ENCODE peak calls at places on chromosomes 1 and 21, in eight cellular contexts. F is kidney epithelial cell, U is SK-N-SH, J is fibroblast of villous mesenchyme, H is bronchial epithelial cell, Z is IMR-90, G is heart right ventricle, O is neural progenitor cell. E is an unnamed sample.

GRCh38 chr1:58443986-58444603 is 102.4 kb downstream of the OMA1 start:
- DNase-seq in F (no peak), U (no peak), J (no peak), H (no peak), Z (no peak), G (no peak), O (no peak), E (no peak)

GRCh38 chr1:150321826-150322166 is 463 bp downstream of the PRPF3 start:
- DNase-seq in F (no peak), U (peak), J (no peak), H (peak), Z (no peak), G (no peak), O (no peak), E (no peak)

GRCh38 chr1:7386226-7387052 is 384.7 kb upstream of the VAMP3 start:
- DNase-seq in F (no peak), U (no peak), J (no peak), H (no peak), Z (no peak), G (peak), O (no peak), E (no peak)

GRCh38 chr1:241603626-241604337 is 36.4 kb downstream of the CHML start:
- DNase-seq in F (no peak), U (no peak), J (peak), H (no peak), Z (peak), G (no peak), O (no peak), E (no peak)

GRCh38 chr1:6544831-6545230 is 9.5 kb downstream of the NOL9 start:
- DNase-seq in F (no peak), U (no peak), J (no peak), H (peak), Z (peak), G (no peak), O (no peak), E (no peak)

GRCh38 chr1:44661786-44662682 is 12.2 kb downstream of the TMEM53 start:
- DNase-seq in F (no peak), U (no peak), J (no peak), H (no peak), Z (no peak), G (no peak), O (no peak), E (no peak)

GRCh38 chr1:91680556-91680955 is 179.9 kb downstream of the CDC7 start:
- DNase-seq in F (no peak), U (no peak), J (no peak), H (no peak), Z (no peak), G (no peak), O (no peak), E (no peak)

GRCh38 chr21:46399686-46400085 is 59.0 kb upstream of the DIP2A start:
- DNase-seq in F (no peak), U (no peak), J (no peak), H (no peak), Z (no peak), G (no peak), O (no peak), E (peak)

GRCh38 chr1:34785875-34786470 is 5.0 kb downstream of the GJB3 start:
- DNase-seq in F (no peak), U (no peak), J (no peak), H (no peak), Z (no peak), G (no peak), O (no peak), E (no peak)

GRCh38 chr1:106225406-106225805 is 831.1 kb upstream of the PRMT6 start:
- DNase-seq in F (no peak), U (no peak), J (no peak), H (no peak), Z (no peak), G (no peak), O (no peak), E (no peak)

GRCh38 chr1:8472668-8473067 is 154.8 kb downstream of the SLC45A1 start:
- DNase-seq in F (no peak), U (no peak), J (no peak), H (no peak), Z (no peak), G (no peak), O (no peak), E (no peak)

GRCh38 chr1:6724517-6725141 is 23.0 kb upstream of the DNAJC11 start:
- DNase-seq in F (peak), U (no peak), J (peak), H (peak), Z (peak), G (no peak), O (no peak), E (no peak)

GRCh38 chr1:201320168-201320842 is 37.0 kb downstream of the PKP1 start:
- DNase-seq in F (no peak), U (peak), J (no peak), H (no peak), Z (no peak), G (no peak), O (no peak), E (no peak)

GRCh38 chr1:201295861-201296260 is 12.6 kb downstream of the PKP1 start:
- DNase-seq in F (peak), U (no peak), J (peak), H (peak), Z (peak), G (no peak), O (no peak), E (no peak)

GRCh38 chr21:26811031-26811430 is 34.2 kb downstream of the ADAMTS1 start:
- DNase-seq in F (no peak), U (no peak), J (peak), H (no peak), Z (peak), G (no peak), O (no peak), E (no peak)

GRCh38 chr1:70760170-70760569 is 287.4 kb downstream of the PTGER3 start:
- DNase-seq in F (no peak), U (no peak), J (no peak), H (no peak), Z (no peak), G (no peak), O (no peak), E (no peak)

GRCh38 chr1:176795929-176796328 is 333.0 kb downstream of the PAPPA2 start:
- DNase-seq in F (no peak), U (no peak), J (no peak), H (no peak), Z (no peak), G (no peak), O (no peak), E (peak)

GRCh38 chr1:117682372-117682771 is 76.5 kb downstream of the TENT5C start:
- DNase-seq in F (no peak), U (no peak), J (no peak), H (no peak), Z (no peak), G (peak), O (no peak), E (no peak)

GRCh38 chr1:212621043-212621829 is 12.7 kb downstream of the ATF3 start:
- DNase-seq in F (no peak), U (no peak), J (no peak), H (peak), Z (no peak), G (no peak), O (peak), E (no peak)

GRCh38 chr1:238701024-238701423 is 685.3 kb upstream of the CHRM3 start:
- DNase-seq in F (no peak), U (no peak), J (no peak), H (no peak), Z (no peak), G (no peak), O (no peak), E (no peak)

GRCh38 chr1:29121951-29122661 is 1.6 kb downstream of the TMEM200B start:
- DNase-seq in F (no peak), U (peak), J (peak), H (no peak), Z (peak), G (peak), O (peak), E (peak)

GRCh38 chr1:66733348-66734017 is 18.8 kb upstream of the DYNLT5 start:
- DNase-seq in F (no peak), U (no peak), J (no peak), H (peak), Z (no peak), G (no peak), O (no peak), E (no peak)

GRCh38 chr1:116511459-116512019 is 59.3 kb downstream of the CD58 start:
- DNase-seq in F (no peak), U (no peak), J (no peak), H (no peak), Z (no peak), G (no peak), O (no peak), E (no peak)

GRCh38 chr1:116508090-116508983 is 62.5 kb downstream of the CD58 start:
- DNase-seq in F (no peak), U (no peak), J (no peak), H (no peak), Z (no peak), G (no peak), O (no peak), E (no peak)

GRCh38 chr1:116510361-116510760 is 60.5 kb downstream of the CD58 start:
- DNase-seq in F (no peak), U (no peak), J (no peak), H (no peak), Z (no peak), G (no peak), O (no peak), E (no peak)

GRCh38 chr1:116506132-116507004 is 64.5 kb downstream of the CD58 start:
- DNase-seq in F (no peak), U (no peak), J (no peak), H (peak), Z (no peak), G (no peak), O (no peak), E (no peak)

DNA sequence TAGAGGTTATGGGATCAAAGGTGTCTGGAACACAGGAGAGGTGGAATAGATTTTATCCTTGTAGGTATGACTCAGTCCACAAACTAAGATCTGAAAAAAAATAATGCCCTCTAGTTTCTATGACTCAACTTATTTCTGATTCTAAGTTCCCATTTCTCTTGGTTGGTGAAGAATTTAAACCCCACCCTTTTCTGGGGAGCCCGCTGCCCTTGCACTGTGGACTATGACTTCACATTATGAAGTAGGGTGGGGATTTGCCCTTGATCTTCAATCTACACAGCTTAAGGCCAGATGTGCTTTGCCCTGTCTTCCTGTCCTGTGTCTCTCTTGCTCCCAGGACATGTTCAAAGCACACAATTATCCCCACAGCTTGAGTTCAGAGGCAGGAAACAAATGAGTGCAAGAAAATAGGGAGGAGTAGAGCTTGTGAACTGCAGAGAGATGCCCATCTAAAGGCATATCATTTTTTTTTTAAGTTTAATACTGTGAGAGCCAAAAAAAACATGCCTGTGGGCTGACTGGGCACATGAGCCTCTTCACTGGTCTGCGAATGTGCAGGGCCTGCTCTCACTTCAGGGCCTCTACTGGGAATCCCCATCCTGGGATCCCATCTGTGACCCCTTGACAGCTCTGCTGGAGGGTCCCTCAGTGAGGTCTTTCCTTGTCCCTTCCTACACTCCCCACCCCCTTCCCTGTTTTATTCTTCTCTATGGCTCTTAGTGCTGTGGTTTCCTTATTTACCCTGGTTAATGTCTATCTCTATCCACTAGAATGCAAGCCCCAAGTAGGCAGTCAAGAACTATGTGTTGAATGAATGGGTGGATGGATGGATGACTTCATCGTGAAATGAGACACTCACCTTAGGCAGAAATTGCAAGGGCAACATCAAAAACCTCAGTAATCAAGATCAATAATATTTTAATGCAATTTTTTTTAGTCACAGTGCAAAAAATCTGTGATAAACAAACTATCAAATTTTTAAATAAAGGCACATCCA is 61.5 kb downstream of the CD58 start:
- DNase-seq in F (peak), U (no peak), J (peak), H (peak), Z (peak), G (no peak), O (no peak), E (no peak)
- H3K4me3 ChIP-seq in F (no peak), U (no peak), J (no peak), H (no peak), Z (no peak), G (no peak), O (no peak), E (no peak)

GRCh38 chr1:16145988-16146887 is 9.6 kb downstream of the EPHA2 start:
- DNase-seq in F (peak), U (peak), J (peak), H (peak), Z (peak), G (peak), O (peak), E (peak)
- H3K4me3 ChIP-seq in F (peak), U (peak), J (peak), H (no peak), Z (peak), G (peak), O (peak), E (peak)

GRCh38 chr1:1006305-1007159 is 6.6 kb upstream of the HES4 start:
- DNase-seq in F (no peak), U (peak), J (no peak), H (peak), Z (no peak), G (peak), O (no peak), E (no peak)

GRCh38 chr1:1004420-1004779 is 4.5 kb upstream of the HES4 start:
- DNase-seq in F (no peak), U (peak), J (no peak), H (no peak), Z (no peak), G (no peak), O (no peak), E (no peak)

GRCh38 chr1:1005774-1006304 is 5.9 kb upstream of the HES4 start:
- DNase-seq in F (no peak), U (no peak), J (no peak), H (no peak), Z (no peak), G (peak), O (no peak), E (peak)

GRCh38 chr1:1003618-1004419 is 3.9 kb upstream of the HES4 start:
- DNase-seq in F (no peak), U (no peak), J (no peak), H (no peak), Z (no peak), G (no peak), O (no peak), E (peak)

DNA sequence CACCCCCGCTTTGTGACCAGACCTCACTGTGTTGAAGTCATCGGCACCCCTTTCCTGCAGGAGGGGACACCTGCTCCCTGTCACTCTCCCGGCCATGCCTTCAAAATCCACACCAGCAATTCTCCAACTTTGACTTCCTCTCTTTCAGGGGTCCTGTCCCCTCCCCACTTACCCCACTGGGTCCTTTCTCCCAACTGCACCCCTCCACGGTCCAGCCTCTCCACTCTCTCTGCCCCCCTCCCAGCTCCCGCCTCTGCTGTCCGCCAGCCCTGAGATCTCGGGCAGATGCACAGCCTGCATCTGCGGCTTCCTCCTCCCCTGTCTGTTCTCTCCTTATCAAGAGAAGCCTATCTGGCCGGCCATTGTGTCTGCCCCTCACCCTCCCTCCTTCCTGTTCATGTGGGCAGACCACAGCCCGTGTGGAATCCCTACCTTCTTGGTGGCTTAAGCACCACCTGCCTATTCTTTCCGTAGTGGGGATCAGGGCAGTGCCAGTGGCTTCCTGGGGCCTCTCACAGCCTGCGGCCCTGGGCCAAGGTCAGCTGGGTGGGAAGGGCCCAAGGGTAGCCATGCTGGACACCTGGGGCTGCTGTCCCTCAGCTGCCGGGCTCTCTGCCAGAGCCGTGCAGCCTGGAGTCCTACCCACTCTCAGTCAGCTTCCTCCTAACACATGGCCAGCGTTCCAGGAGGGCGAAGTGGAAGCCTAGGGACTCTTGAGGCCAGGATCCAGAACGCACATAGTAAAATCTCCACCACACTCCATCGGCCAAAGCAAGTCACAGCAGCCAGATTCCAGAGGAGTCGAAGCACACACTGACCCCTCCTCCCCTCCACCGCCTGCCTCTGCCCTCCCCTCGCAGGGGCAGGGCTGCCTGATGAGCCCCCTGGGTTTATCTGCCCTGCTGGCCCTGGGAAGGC is 5.1 kb upstream of the HES4 start:
- DNase-seq in F (no peak), U (peak), J (peak), H (no peak), Z (peak), G (no peak), O (peak), E (peak)
- H3K4me3 ChIP-seq in F (no peak), U (peak), J (no peak), H (no peak), Z (no peak), G (no peak), O (no peak), E (peak)

GRCh38 chr1:155975375-155976061 is 2.8 kb downstream of the ARHGEF2 start:
- DNase-seq in F (no peak), U (no peak), J (no peak), H (no peak), Z (no peak), G (no peak), O (no peak), E (no peak)
- H3K4me3 ChIP-seq in F (peak), U (peak), J (peak), H (peak), Z (peak), G (peak), O (peak), E (peak)

DNA sequence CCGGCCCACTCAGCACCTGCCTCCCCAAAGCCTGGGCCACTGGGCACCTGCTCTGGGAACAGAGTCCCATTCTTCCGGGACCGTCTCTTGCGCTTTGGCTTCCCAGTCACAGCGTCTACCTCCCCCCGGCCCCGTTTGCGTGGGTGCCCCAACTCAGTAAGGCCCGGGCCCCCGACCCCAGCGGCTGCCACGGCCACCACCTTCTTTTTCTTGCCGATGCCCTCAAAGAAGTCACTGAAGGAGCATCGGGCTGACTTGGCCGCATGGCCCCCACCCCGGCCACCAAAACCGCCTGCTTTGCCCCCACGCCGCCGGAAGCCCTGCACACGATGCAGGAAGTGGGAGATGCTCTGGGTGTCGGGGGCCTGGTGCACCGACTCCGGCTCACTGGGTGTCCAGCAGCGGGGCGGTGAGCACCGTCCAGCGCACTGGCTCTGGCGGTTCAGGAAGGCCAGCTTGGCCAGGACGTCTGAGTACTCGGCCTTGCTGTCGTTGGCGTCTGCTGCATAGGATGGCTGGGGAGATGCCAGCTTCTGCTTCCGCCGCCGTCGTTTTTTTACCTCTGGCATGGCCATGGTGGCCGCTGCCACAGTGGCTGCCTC is 54.0 kb downstream of the AHDC1 start:
- DNase-seq in F (no peak), U (no peak), J (no peak), H (no peak), Z (no peak), G (no peak), O (no peak), E (no peak)
- H3K4me3 ChIP-seq in F (no peak), U (no peak), J (no peak), H (no peak), Z (no peak), G (no peak), O (no peak), E (no peak)

GRCh38 chr1:229448845-229449244 is 15.0 kb upstream of the ACTA1 start:
- DNase-seq in F (no peak), U (no peak), J (no peak), H (no peak), Z (no peak), G (no peak), O (no peak), E (no peak)

GRCh38 chr1:229457436-229457835 is 23.5 kb upstream of the ACTA1 start:
- DNase-seq in F (no peak), U (no peak), J (no peak), H (no peak), Z (no peak), G (no peak), O (no peak), E (no peak)

GRCh38 chr1:229452956-229453801 is 19.3 kb upstream of the ACTA1 start:
- DNase-seq in F (no peak), U (no peak), J (peak), H (peak), Z (peak), G (no peak), O (peak), E (no peak)

GRCh38 chr1:229456016-229456415 is 22.1 kb upstream of the ACTA1 start:
- DNase-seq in F (no peak), U (no peak), J (no peak), H (peak), Z (no peak), G (no peak), O (no peak), E (no peak)

DNA sequence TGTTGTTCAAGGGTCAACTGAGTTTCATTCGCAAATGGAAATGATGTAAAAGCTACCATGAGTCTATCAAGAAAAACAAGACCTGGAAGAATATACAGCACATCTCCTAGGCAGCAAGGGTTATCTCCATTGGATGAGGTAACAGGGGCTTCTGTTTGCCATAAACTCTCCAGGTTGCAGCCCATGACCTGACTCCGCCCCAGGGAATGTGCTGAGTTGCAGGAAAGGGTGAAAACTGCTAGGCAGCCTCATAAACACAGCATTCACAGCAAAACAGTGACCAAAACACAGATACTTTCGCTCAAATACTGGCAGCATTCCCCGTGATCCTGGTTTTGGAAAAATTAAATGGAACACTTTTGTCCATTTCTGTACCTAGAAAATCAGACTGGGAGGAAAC is 20.2 kb upstream of the ACTA1 start:
- DNase-seq in F (no peak), U (no peak), J (peak), H (no peak), Z (no peak), G (no peak), O (no peak), E (no peak)
- H3K4me3 ChIP-seq in F (no peak), U (no peak), J (no peak), H (no peak), Z (no peak), G (no peak), O (no peak), E (no peak)

E was measured in psoas muscle.